ENCODE peak calls at places on chromosomes 5 and 9, in five cellular contexts. Z is NT2/D1, T is EL, G is heart right ventricle, M is GM13977. H is an unnamed sample.

GRCh38 chr9:130267930-130268329 is 2.4 kb downstream of the HMCN2 start:
- DNase-seq in Z (no peak), T (no peak), G (no peak), M (no peak), H (no peak)

GRCh38 chr9:110125207-110125751 is 82.7 kb downstream of the C9orf152 start:
- DNase-seq in Z (peak), T (peak), G (peak), M (no peak), H (no peak)

GRCh38 chr5:111227805-111228204 is 3.6 kb downstream of the CAMK4 start:
- DNase-seq in Z (no peak), T (peak), G (no peak), M (no peak), H (no peak)

GRCh38 chr9:134051319-134051718 is 16.5 kb downstream of the BRD3 start:
- DNase-seq in Z (no peak), T (no peak), G (no peak), M (no peak), H (no peak)

GRCh38 chr9:126471084-126471611 is 142.6 kb upstream of the LMX1B start:
- DNase-seq in Z (no peak), T (peak), G (peak), M (peak), H (peak)

GRCh38 chr9:83384214-83384613 is 154.0 kb downstream of the FRMD3 start:
- DNase-seq in Z (no peak), T (no peak), G (no peak), M (no peak), H (no peak)

GRCh38 chr5:7435503-7435902 is 39.6 kb downstream of the ADCY2 start:
- DNase-seq in Z (no peak), T (no peak), G (no peak), M (no peak), H (no peak)

GRCh38 chr5:131796793-131797693 is at the start of gene FNIP1:
- DNase-seq in Z (peak), T (peak), G (peak), M (peak), H (peak)

GRCh38 chr5:44663991-44664710 is 144.6 kb upstream of the MRPS30 start:
- DNase-seq in Z (no peak), T (no peak), G (no peak), M (no peak), H (no peak)

GRCh38 chr5:17813214-17813613 is 179.0 kb downstream of the TAF11L14 start:
- DNase-seq in Z (no peak), T (no peak), G (no peak), M (no peak), H (no peak)

GRCh38 chr5:9661316-9662015 is 31.3 kb upstream of the TAS2R1 start:
- DNase-seq in Z (no peak), T (peak), G (no peak), M (no peak), H (no peak)

GRCh38 chr9:134661791-134662142 is 20.2 kb downstream of the COL5A1 start:
- DNase-seq in Z (no peak), T (peak), G (no peak), M (no peak), H (no peak)

GRCh38 chr9:91495450-91495849 is 71.8 kb upstream of the NFIL3 start:
- DNase-seq in Z (no peak), T (peak), G (no peak), M (no peak), H (no peak)

GRCh38 chr9:127708952-127709587 is 2.3 kb downstream of the CFAP157 start:
- DNase-seq in Z (no peak), T (no peak), G (no peak), M (no peak), H (no peak)

GRCh38 chr9:84146893-84147705 is 166.5 kb downstream of the RMI1 start:
- DNase-seq in Z (no peak), T (peak), G (no peak), M (no peak), H (no peak)

GRCh38 chr9:73643379-73644013 is 491.8 kb downstream of the ANXA1 start:
- DNase-seq in Z (no peak), T (peak), G (no peak), M (no peak), H (no peak)

GRCh38 chr9:82436480-82436879 is 447.9 kb downstream of the SPATA31D1 start:
- DNase-seq in Z (no peak), T (peak), G (no peak), M (no peak), H (no peak)

GRCh38 chr5:134851307-134851923 is 5.6 kb downstream of the C5orf24 start:
- DNase-seq in Z (no peak), T (peak), G (no peak), M (no peak), H (no peak)

GRCh38 chr5:170638454-170639220 is 134.8 kb downstream of the KCNIP1 start:
- DNase-seq in Z (no peak), T (peak), G (peak), M (peak), H (peak)

GRCh38 chr5:142248853-142249462 is 75.9 kb downstream of the SPRY4 start:
- DNase-seq in Z (no peak), T (peak), G (peak), M (no peak), H (no peak)

GRCh38 chr5:79436224-79436623 is 77.7 kb downstream of the HOMER1 start:
- DNase-seq in Z (no peak), T (peak), G (no peak), M (no peak), H (no peak)

GRCh38 chr9:80797841-80798688 is 891.3 kb downstream of the TLE1 start:
- DNase-seq in Z (no peak), T (no peak), G (peak), M (no peak), H (no peak)

GRCh38 chr5:146344155-146345118 is 5.8 kb downstream of the POU4F3 start:
- DNase-seq in Z (no peak), T (peak), G (peak), M (peak), H (no peak)

GRCh38 chr5:107698286-107698685 is 27.5 kb upstream of the EFNA5 start:
- DNase-seq in Z (no peak), T (peak), G (no peak), M (no peak), H (no peak)

GRCh38 chr5:169576181-169576598 is 7.4 kb upstream of the SPDL1 start:
- DNase-seq in Z (no peak), T (peak), G (no peak), M (no peak), H (no peak)